ENCODE peak calls at places on chromosome 3, in four cellular contexts. A, Y, P and J are unnamed samples.

GRCh38 chr3:58383476-58383875 is 50.2 kb downstream of the PDHB start:
- DNase-seq in A (no peak), Y (no peak), P (no peak), J (no peak)

GRCh38 chr3:33909547-33909946 is 111.1 kb downstream of the PDCD6IP start:
- DNase-seq in A (no peak), Y (no peak), P (no peak), J (no peak)

GRCh38 chr3:13479332-13479581 is 849 bp upstream of the HDAC11 start:
- DNase-seq in A (no peak), Y (peak; percentile 59), P (no peak), J (peak; percentile 71)

GRCh38 chr3:170499562-170500156 is 81.0 kb downstream of the CLDN11 start:
- DNase-seq in A (peak; percentile 16), Y (peak; percentile 62), P (peak; percentile 61), J (peak; percentile 70)

GRCh38 chr3:64890466-64890865 is 202.7 kb upstream of the ADAMTS9 start:
- DNase-seq in A (no peak), Y (no peak), P (no peak), J (no peak)

GRCh38 chr3:73472429-73472828 is 152.3 kb downstream of the PDZRN3 start:
- DNase-seq in A (no peak), Y (peak; percentile 36), P (no peak), J (no peak)

GRCh38 chr3:186826978-186827857 is 15.3 kb upstream of the ADIPOQ start:
- DNase-seq in A (peak; percentile 49), Y (peak; percentile 99), P (peak; percentile 72), J (peak; percentile 89)

GRCh38 chr3:11560746-11561145 is 83.0 kb downstream of the VGLL4 start:
- DNase-seq in A (no peak), Y (no peak), P (no peak), J (no peak)

GRCh38 chr3:36891651-36892268 is 53.1 kb downstream of the TRANK1 start:
- DNase-seq in A (no peak), Y (no peak), P (no peak), J (no peak)

GRCh38 chr3:69890094-69890493 is 109.4 kb upstream of the SAMMSON start:
- DNase-seq in A (no peak), Y (no peak), P (no peak), J (no peak)

GRCh38 chr3:31251083-31251482 is 281.6 kb upstream of the STT3B start:
- DNase-seq in A (no peak), Y (no peak), P (no peak), J (no peak)

GRCh38 chr3:12470111-12470510 is 14.2 kb upstream of the TSEN2 start:
- DNase-seq in A (no peak), Y (no peak), P (peak; percentile 33), J (no peak)

GRCh38 chr3:99731499-99731898 is 86.2 kb upstream of the CMSS1 start:
- DNase-seq in A (no peak), Y (no peak), P (no peak), J (no peak)

GRCh38 chr3:62724503-62724902 is 150.7 kb downstream of the CADPS start:
- DNase-seq in A (no peak), Y (no peak), P (no peak), J (no peak)

GRCh38 chr3:79521221-79521848 is 246.5 kb downstream of the ROBO1 start:
- DNase-seq in A (peak; percentile 8), Y (peak; percentile 21), P (peak; percentile 55), J (peak; percentile 72)

GRCh38 chr3:140726061-140726460 is 48.2 kb downstream of the TRIM42 start:
- DNase-seq in A (no peak), Y (no peak), P (no peak), J (no peak)
- TF ChIP-seq REST in A (no peak), Y (no peak), P (no peak), J (no peak)

GRCh38 chr3:151770941-151771340 is 37.2 kb downstream of the AADACL2 start:
- DNase-seq in A (no peak), Y (no peak), P (peak; percentile 74), J (no peak)
- TF ChIP-seq REST in A (no peak), Y (no peak), P (no peak), J (no peak)

GRCh38 chr3:181616088-181617070 is 95.3 kb upstream of the SOX2 start:
- DNase-seq in A (no peak), Y (no peak), P (no peak), J (no peak)

GRCh38 chr3:181615666-181616065 is 96.1 kb upstream of the SOX2 start:
- DNase-seq in A (no peak), Y (no peak), P (no peak), J (no peak)

GRCh38 chr3:181614878-181615277 is 96.8 kb upstream of the SOX2 start:
- DNase-seq in A (no peak), Y (no peak), P (no peak), J (no peak)

GRCh38 chr3:181613191-181613590 is 98.5 kb upstream of the SOX2 start:
- DNase-seq in A (no peak), Y (no peak), P (no peak), J (no peak)

GRCh38 chr3:181613813-181614212 is 97.9 kb upstream of the SOX2 start:
- DNase-seq in A (no peak), Y (no peak), P (no peak), J (no peak)
- TF ChIP-seq REST in A (no peak), Y (no peak), P (no peak), J (no peak)

DNA sequence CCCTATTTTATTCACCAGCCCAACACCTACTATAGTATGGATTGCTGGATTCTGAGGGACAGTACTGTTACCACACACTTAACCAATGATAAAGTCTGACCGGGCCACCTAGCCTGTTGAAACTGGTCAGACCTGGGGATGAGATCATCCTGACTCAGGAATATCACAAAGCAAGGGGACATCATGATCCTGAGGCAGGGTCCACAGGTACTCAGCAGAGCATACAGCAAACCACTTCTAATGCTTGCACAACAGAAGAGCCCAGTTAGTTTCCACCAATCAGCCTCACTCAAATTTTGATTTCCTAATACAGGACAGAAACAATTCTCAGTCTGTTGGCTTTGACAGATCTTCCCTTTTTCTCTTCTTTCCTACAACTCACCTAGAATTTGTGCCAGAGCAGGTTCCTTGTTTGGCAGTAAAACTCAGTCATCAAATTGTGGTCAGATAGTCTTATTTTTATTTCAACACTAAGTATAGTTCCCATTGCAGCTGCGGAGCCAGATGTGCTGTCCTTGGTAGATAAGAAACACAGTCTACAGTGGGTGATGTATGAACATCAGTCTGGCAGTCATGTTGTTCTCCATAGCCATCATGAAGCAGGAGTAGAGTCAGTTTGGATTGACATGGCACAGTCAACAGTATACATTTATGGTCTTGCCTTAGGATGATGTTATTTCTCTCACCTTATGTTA is 90.1 kb upstream of the PRR23C start:
- DNase-seq in A (no peak), Y (no peak), P (no peak), J (no peak)
- TF ChIP-seq REST in A (no peak), Y (no peak), P (no peak), J (no peak)